ENCODE peak calls at places on chromosome 19, in four cellular contexts. A, D, T and N are unnamed samples.
A peak's percentile ranks its signal among the peaks of the same experiment; 100 is the strongest.

GRCh38 chr19:47057328-47057727 is 8.9 kb upstream of the TMEM160 start:
- DNase-seq in A (peak; percentile 29), D (no peak), T (no peak), N (no peak)

GRCh38 chr19:47429140-47429793 is 9.9 kb upstream of the MEIS3 start:
- DNase-seq in D (no peak), A (no peak), T (no peak), N (no peak)

GRCh38 chr19:37931941-37932655 is 25.1 kb downstream of the SIPA1L3 start:
- DNase-seq in A (peak; percentile 65), D (no peak), T (peak; percentile 71), N (no peak)

GRCh38 chr19:2578391-2578826 is 102.5 kb downstream of the GADD45B start:
- DNase-seq in A (peak; percentile 65), D (no peak), T (no peak), N (no peak)

GRCh38 chr19:55284405-55285058 is 735 bp downstream of the BRSK1 start:
- DNase-seq in T (no peak), A (no peak), D (no peak), N (no peak)

GRCh38 chr19:13817615-13818371 is 22.6 kb downstream of the ZSWIM4 start:
- DNase-seq in D (no peak), T (peak; percentile 81), A (no peak), N (no peak)

GRCh38 chr19:4295972-4296771 is 6.0 kb downstream of the TMIGD2 start:
- DNase-seq in T (no peak), D (no peak), A (no peak), N (no peak)

GRCh38 chr19:35315883-35316282 is 13.1 kb upstream of the CD22 start:
- DNase-seq in T (no peak), D (no peak), A (no peak), N (no peak)

GRCh38 chr19:29106353-29106885 is 106.5 kb downstream of the UQCRFS1 start:
- DNase-seq in T (no peak), D (no peak), A (no peak), N (no peak)

GRCh38 chr19:3225677-3226093 is 1.2 kb downstream of the CELF5 start:
- DNase-seq in D (no peak), A (no peak), T (no peak), N (no peak)

GRCh38 chr19:45099465-45100201 is 6.7 kb downstream of the PPP1R37 start:
- DNase-seq in D (no peak), T (no peak), A (no peak), N (no peak)

GRCh38 chr19:44925114-44925891 is 10.9 kb downstream of the APOC1 start:
- DNase-seq in T (no peak), D (peak; percentile 56), A (peak; percentile 88), N (no peak)

GRCh38 chr19:14434157-14434501 is 1.0 kb downstream of the PKN1 start:
- DNase-seq in D (no peak), A (no peak), T (no peak), N (no peak)

GRCh38 chr19:3171894-3172679 is 6.5 kb upstream of the S1PR4 start:
- DNase-seq in T (no peak), A (no peak), D (no peak), N (no peak)

GRCh38 chr19:51754106-51754505 is 2.4 kb upstream of the FPR1 start:
- DNase-seq in A (no peak), T (no peak), D (no peak), N (no peak)

GRCh38 chr19:14073925-14074838 is 1.6 kb downstream of the MISP3 start:
- DNase-seq in D (no peak), T (no peak), A (no peak), N (no peak)

GRCh38 chr19:35476149-35476548 is 14.1 kb downstream of the KRTDAP start:
- DNase-seq in T (no peak), D (no peak), A (no peak), N (no peak)

GRCh38 chr19:38506723-38507550 is 73.4 kb downstream of the RYR1 start:
- DNase-seq in A (peak; percentile 71), T (peak; percentile 85), D (no peak), N (no peak)

GRCh38 chr19:2084993-2085720 is 11.0 kb downstream of the MOB3A start:
- DNase-seq in D (no peak), T (peak; percentile 93), A (peak; percentile 38), N (peak; percentile 97)

GRCh38 chr19:40862785-40863184 is 12.5 kb upstream of the CYP2A6 start:
- DNase-seq in D (no peak), A (peak; percentile 27), T (no peak), N (no peak)

GRCh38 chr19:36686365-36687213 is 823 bp upstream of the ZNF567 start:
- DNase-seq in A (peak; percentile 14), D (no peak), T (no peak), N (no peak)

GRCh38 chr19:58209577-58209976 is 19.1 kb upstream of the ZNF544 start:
- DNase-seq in A (no peak), T (no peak), D (no peak), N (no peak)

GRCh38 chr19:13102416-13102665 is 317 bp downstream of the LYL1 start:
- DNase-seq in T (no peak), D (no peak), A (no peak), N (no peak)

GRCh38 chr19:17127671-17128070 is 52.1 kb downstream of the MYO9B start:
- DNase-seq in D (no peak), A (no peak), T (no peak), N (no peak)

GRCh38 chr19:12137541-12137940 is 2.6 kb downstream of the ZNF20 start:
- DNase-seq in T (no peak), A (no peak), D (no peak), N (no peak)

GRCh38 chr19:47446534-47447469 is 24.9 kb downstream of the SLC8A2 start:
- DNase-seq in T (no peak), A (peak; percentile 15), D (no peak), N (no peak)

GRCh38 chr19:43526884-43527859 is at the start of gene ETHE1:
- DNase-seq in D (peak; percentile 60), T (peak; percentile 86), A (peak; percentile 50), N (no peak)

GRCh38 chr19:422213-422916 is 13.4 kb upstream of the C2CD4C start:
- DNase-seq in A (no peak), T (no peak), D (no peak), N (no peak)

GRCh38 chr19:3335431-3336350 is 30.7 kb upstream of the NFIC start:
- DNase-seq in D (no peak), A (peak; percentile 49), T (no peak), N (no peak)

DNA sequence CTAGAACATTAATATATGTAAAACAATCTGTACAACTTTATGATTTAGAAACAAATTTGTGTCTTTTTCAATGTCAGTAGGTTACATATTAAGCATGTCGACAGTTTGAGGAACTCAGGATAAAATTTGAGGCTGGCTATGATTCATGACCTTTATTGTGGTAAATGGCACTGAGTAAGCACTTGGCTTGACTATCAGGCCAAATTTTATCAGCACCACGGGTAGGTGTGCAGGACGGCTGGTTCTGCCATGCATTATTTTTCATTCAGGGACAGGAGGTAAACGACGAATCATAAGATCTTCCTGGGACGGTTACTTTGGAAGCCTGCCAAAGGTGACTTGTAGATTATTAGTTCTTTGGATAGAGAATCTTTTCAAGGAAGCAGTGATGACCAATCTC is 19.9 kb upstream of the CYP4F8 start:
- DNase-seq in D (no peak), A (no peak), T (no peak), N (no peak)
- TF ChIP-seq CTCF in D (no peak), A (no peak), T (no peak), N (no peak)

GRCh38 chr19:5687360-5688198 is 2.5 kb upstream of the RPL36 start:
- DNase-seq in T (peak; percentile 36), D (no peak), A (no peak), N (no peak)
- TF ChIP-seq CTCF in T (no peak), D (no peak), A (no peak), N (no peak)

DNA sequence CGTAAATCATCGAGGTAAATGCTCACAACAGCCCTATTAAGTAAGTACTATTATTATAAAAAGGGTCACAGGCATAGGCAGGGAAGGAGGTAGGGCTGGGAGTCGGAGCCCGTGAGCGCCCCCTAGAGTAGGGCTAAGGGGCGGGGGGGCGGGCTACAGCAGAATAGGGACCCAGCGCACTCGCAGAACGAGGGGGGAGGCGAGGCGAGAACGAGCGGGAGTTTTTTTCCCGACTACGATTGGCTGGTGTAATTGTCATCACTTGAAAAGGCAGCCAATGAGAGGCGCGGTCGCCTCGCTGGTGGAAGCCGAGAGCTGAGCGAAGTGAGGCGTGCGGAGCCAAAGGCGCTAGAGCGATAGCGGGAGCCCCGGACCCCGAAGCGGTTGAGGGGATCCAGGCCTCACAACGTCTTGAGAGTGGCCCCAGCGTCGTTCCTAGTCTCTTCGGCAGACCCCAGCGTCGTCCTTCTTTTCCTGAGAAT is 24.2 kb downstream of the KEAP1 start:
- DNase-seq in A (peak; percentile 90), D (peak; percentile 86), T (peak; percentile 50), N (no peak)
- TF ChIP-seq CTCF in A (peak; percentile 25), D (peak; percentile 76), T (peak; percentile 36), N (peak; percentile 30)

GRCh38 chr19:48560095-48560530 is 8.1 kb downstream of the SULT2B1 start:
- DNase-seq in T (no peak), A (no peak), D (no peak), N (no peak)
- TF ChIP-seq CTCF in T (no peak), A (no peak), D (no peak), N (no peak)